ENCODE peak calls at places on chromosome 3, in five cellular contexts. G is RKO, J is Ammon's horn, P is CMK, M is stromal cell of bone marrow. C is an unnamed sample.

GRCh38 chr3:112640864-112641751 is at the start of gene CCDC80:
- DNase-seq in J (no peak), P (no peak), M (peak), G (peak), C (no peak)

GRCh38 chr3:165503346-165503745 is 307.2 kb upstream of the SLITRK3 start:
- DNase-seq in P (no peak), J (no peak), M (no peak), G (no peak), C (no peak)

GRCh38 chr3:109117939-109118338 is at the start of gene MORC1:
- DNase-seq in P (no peak), G (no peak), J (no peak), M (no peak), C (no peak)

GRCh38 chr3:69364354-69364753 is 21.5 kb downstream of the FRMD4B start:
- DNase-seq in J (no peak), M (peak), G (no peak), P (no peak), C (no peak)

GRCh38 chr3:67419779-67420178 is 234.6 kb downstream of the SUCLG2 start:
- DNase-seq in G (no peak), J (no peak), P (no peak), M (no peak), C (no peak)

GRCh38 chr3:62135731-62136130 is 237.6 kb downstream of the FEZF2 start:
- DNase-seq in M (no peak), G (no peak), P (no peak), J (peak), C (no peak)

GRCh38 chr3:191087391-191087790 is 111.7 kb upstream of the OSTN start:
- DNase-seq in M (peak), P (no peak), J (no peak), G (no peak), C (no peak)

GRCh38 chr3:71542548-71543370 is 40.8 kb downstream of the FOXP1 start:
- DNase-seq in M (peak), J (peak), G (peak), P (peak), C (peak)

GRCh38 chr3:189790658-189791057 is 159.5 kb downstream of the TP63 start:
- DNase-seq in G (no peak), P (no peak), M (no peak), J (no peak), C (no peak)

GRCh38 chr3:43255675-43256074 is 30.7 kb upstream of the SNRK start:
- DNase-seq in J (no peak), M (no peak), G (no peak), P (no peak), C (no peak)

GRCh38 chr3:87873136-87873535 is 185.7 kb downstream of the CGGBP1 start:
- DNase-seq in M (peak), G (peak), J (no peak), P (no peak), C (no peak)